ENCODE peak calls at places on chromosome 3, in nine cellular contexts. One of them, this sample, is unnamed.

GRCh38 chr3:30286007-30286669 is 320.3 kb upstream of the TGFBR2 start:
- DNase-seq in stimulated activated CD4-positive, alpha-beta T cell treated with anti-CD3 and anti-CD28 coated beads, Interleukin-4, amount 100 ng/mL, for 48 hours: no peak
- DNase-seq in dorsolateral prefrontal cortex: no peak
- DNase-seq in GM04504: peak
- DNase-seq in NCI-H1436: no peak
- DNase-seq in HFF-Myc: peak
- DNase-seq in psoas muscle: peak
- DNase-seq in stimulated activated naive CD8-positive, alpha-beta T cell treated with anti-CD3 and anti-CD28 coated beads, Interleukin-15, Interleukin-2, amounts not matched to agents 100 U/mL and 50 U/mL, for 24 hours: peak
- DNase-seq in activated CD8-positive, alpha-beta memory T cell treated with anti-CD3 and anti-CD28 coated beads for 24 hours: no peak
- DNase-seq in this sample: peak

GRCh38 chr3:29313074-29313473 is 32.2 kb downstream of the RBMS3 start:
- DNase-seq in stimulated activated CD4-positive, alpha-beta T cell treated with anti-CD3 and anti-CD28 coated beads, Interleukin-4, amount 100 ng/mL, for 48 hours: no peak
- DNase-seq in dorsolateral prefrontal cortex: no peak
- DNase-seq in GM04504: peak
- DNase-seq in NCI-H1436: no peak
- DNase-seq in HFF-Myc: no peak
- DNase-seq in psoas muscle: no peak
- DNase-seq in stimulated activated naive CD8-positive, alpha-beta T cell treated with anti-CD3 and anti-CD28 coated beads, Interleukin-15, Interleukin-2, amounts not matched to agents 100 U/mL and 50 U/mL, for 24 hours: no peak
- DNase-seq in activated CD8-positive, alpha-beta memory T cell treated with anti-CD3 and anti-CD28 coated beads for 24 hours: no peak
- DNase-seq in this sample: no peak

GRCh38 chr3:156749244-156749643 is 74.9 kb downstream of the TIPARP start:
- DNase-seq in stimulated activated CD4-positive, alpha-beta T cell treated with anti-CD3 and anti-CD28 coated beads, Interleukin-4, amount 100 ng/mL, for 48 hours: no peak
- DNase-seq in dorsolateral prefrontal cortex: no peak
- DNase-seq in GM04504: no peak
- DNase-seq in NCI-H1436: no peak
- DNase-seq in HFF-Myc: no peak
- DNase-seq in psoas muscle: no peak
- DNase-seq in stimulated activated naive CD8-positive, alpha-beta T cell treated with anti-CD3 and anti-CD28 coated beads, Interleukin-15, Interleukin-2, amounts not matched to agents 100 U/mL and 50 U/mL, for 24 hours: no peak
- DNase-seq in activated CD8-positive, alpha-beta memory T cell treated with anti-CD3 and anti-CD28 coated beads for 24 hours: no peak
- DNase-seq in this sample: no peak

GRCh38 chr3:23575697-23576096 is 230.1 kb upstream of the UBE2E1 start:
- DNase-seq in stimulated activated CD4-positive, alpha-beta T cell treated with anti-CD3 and anti-CD28 coated beads, Interleukin-4, amount 100 ng/mL, for 48 hours: no peak
- DNase-seq in dorsolateral prefrontal cortex: no peak
- DNase-seq in GM04504: no peak
- DNase-seq in NCI-H1436: no peak
- DNase-seq in HFF-Myc: no peak
- DNase-seq in psoas muscle: no peak
- DNase-seq in stimulated activated naive CD8-positive, alpha-beta T cell treated with anti-CD3 and anti-CD28 coated beads, Interleukin-15, Interleukin-2, amounts not matched to agents 100 U/mL and 50 U/mL, for 24 hours: no peak
- DNase-seq in activated CD8-positive, alpha-beta memory T cell treated with anti-CD3 and anti-CD28 coated beads for 24 hours: no peak
- DNase-seq in this sample: no peak

GRCh38 chr3:177426151-177426904 is 229.0 kb upstream of the TBL1XR1 start:
- DNase-seq in stimulated activated CD4-positive, alpha-beta T cell treated with anti-CD3 and anti-CD28 coated beads, Interleukin-4, amount 100 ng/mL, for 48 hours: no peak
- DNase-seq in dorsolateral prefrontal cortex: no peak
- DNase-seq in GM04504: peak
- DNase-seq in NCI-H1436: no peak
- DNase-seq in HFF-Myc: no peak
- DNase-seq in psoas muscle: no peak
- DNase-seq in stimulated activated naive CD8-positive, alpha-beta T cell treated with anti-CD3 and anti-CD28 coated beads, Interleukin-15, Interleukin-2, amounts not matched to agents 100 U/mL and 50 U/mL, for 24 hours: no peak
- DNase-seq in activated CD8-positive, alpha-beta memory T cell treated with anti-CD3 and anti-CD28 coated beads for 24 hours: no peak
- DNase-seq in this sample: no peak

GRCh38 chr3:170689218-170689874 is 103.5 kb upstream of the SLC7A14 start:
- DNase-seq in stimulated activated CD4-positive, alpha-beta T cell treated with anti-CD3 and anti-CD28 coated beads, Interleukin-4, amount 100 ng/mL, for 48 hours: no peak
- DNase-seq in dorsolateral prefrontal cortex: no peak
- DNase-seq in GM04504: peak
- DNase-seq in NCI-H1436: no peak
- DNase-seq in HFF-Myc: peak
- DNase-seq in psoas muscle: no peak
- DNase-seq in stimulated activated naive CD8-positive, alpha-beta T cell treated with anti-CD3 and anti-CD28 coated beads, Interleukin-15, Interleukin-2, amounts not matched to agents 100 U/mL and 50 U/mL, for 24 hours: no peak
- DNase-seq in activated CD8-positive, alpha-beta memory T cell treated with anti-CD3 and anti-CD28 coated beads for 24 hours: no peak
- DNase-seq in this sample: no peak

GRCh38 chr3:157436583-157437300 is at the start of gene PTX3:
- DNase-seq in stimulated activated CD4-positive, alpha-beta T cell treated with anti-CD3 and anti-CD28 coated beads, Interleukin-4, amount 100 ng/mL, for 48 hours: no peak
- DNase-seq in dorsolateral prefrontal cortex: no peak
- DNase-seq in GM04504: peak
- DNase-seq in NCI-H1436: no peak
- DNase-seq in HFF-Myc: no peak
- DNase-seq in psoas muscle: peak
- DNase-seq in stimulated activated naive CD8-positive, alpha-beta T cell treated with anti-CD3 and anti-CD28 coated beads, Interleukin-15, Interleukin-2, amounts not matched to agents 100 U/mL and 50 U/mL, for 24 hours: peak
- DNase-seq in activated CD8-positive, alpha-beta memory T cell treated with anti-CD3 and anti-CD28 coated beads for 24 hours: no peak
- DNase-seq in this sample: peak

GRCh38 chr3:194270627-194271458 is 80.3 kb downstream of the CPN2 start:
- DNase-seq in stimulated activated CD4-positive, alpha-beta T cell treated with anti-CD3 and anti-CD28 coated beads, Interleukin-4, amount 100 ng/mL, for 48 hours: no peak
- DNase-seq in dorsolateral prefrontal cortex: peak
- DNase-seq in GM04504: no peak
- DNase-seq in NCI-H1436: no peak
- DNase-seq in HFF-Myc: no peak
- DNase-seq in psoas muscle: peak
- DNase-seq in stimulated activated naive CD8-positive, alpha-beta T cell treated with anti-CD3 and anti-CD28 coated beads, Interleukin-15, Interleukin-2, amounts not matched to agents 100 U/mL and 50 U/mL, for 24 hours: no peak
- DNase-seq in activated CD8-positive, alpha-beta memory T cell treated with anti-CD3 and anti-CD28 coated beads for 24 hours: no peak
- DNase-seq in this sample: peak

GRCh38 chr3:100400424-100400781 is 486 bp downstream of the TOMM70 start:
- DNase-seq in stimulated activated CD4-positive, alpha-beta T cell treated with anti-CD3 and anti-CD28 coated beads, Interleukin-4, amount 100 ng/mL, for 48 hours: peak
- DNase-seq in dorsolateral prefrontal cortex: peak
- DNase-seq in GM04504: no peak
- DNase-seq in NCI-H1436: no peak
- DNase-seq in HFF-Myc: no peak
- DNase-seq in psoas muscle: no peak
- DNase-seq in stimulated activated naive CD8-positive, alpha-beta T cell treated with anti-CD3 and anti-CD28 coated beads, Interleukin-15, Interleukin-2, amounts not matched to agents 100 U/mL and 50 U/mL, for 24 hours: peak
- DNase-seq in activated CD8-positive, alpha-beta memory T cell treated with anti-CD3 and anti-CD28 coated beads for 24 hours: no peak
- DNase-seq in this sample: no peak

GRCh38 chr3:169146112-169146665 is 517.3 kb downstream of the MECOM start:
- DNase-seq in stimulated activated CD4-positive, alpha-beta T cell treated with anti-CD3 and anti-CD28 coated beads, Interleukin-4, amount 100 ng/mL, for 48 hours: no peak
- DNase-seq in dorsolateral prefrontal cortex: no peak
- DNase-seq in GM04504: no peak
- DNase-seq in NCI-H1436: no peak
- DNase-seq in HFF-Myc: no peak
- DNase-seq in psoas muscle: peak
- DNase-seq in stimulated activated naive CD8-positive, alpha-beta T cell treated with anti-CD3 and anti-CD28 coated beads, Interleukin-15, Interleukin-2, amounts not matched to agents 100 U/mL and 50 U/mL, for 24 hours: peak
- DNase-seq in activated CD8-positive, alpha-beta memory T cell treated with anti-CD3 and anti-CD28 coated beads for 24 hours: peak
- DNase-seq in this sample: peak

GRCh38 chr3:154427685-154428291 is 2.2 kb downstream of the GPR149 start:
- DNase-seq in stimulated activated CD4-positive, alpha-beta T cell treated with anti-CD3 and anti-CD28 coated beads, Interleukin-4, amount 100 ng/mL, for 48 hours: no peak
- DNase-seq in dorsolateral prefrontal cortex: no peak
- DNase-seq in GM04504: no peak
- DNase-seq in NCI-H1436: peak
- DNase-seq in HFF-Myc: no peak
- DNase-seq in psoas muscle: no peak
- DNase-seq in stimulated activated naive CD8-positive, alpha-beta T cell treated with anti-CD3 and anti-CD28 coated beads, Interleukin-15, Interleukin-2, amounts not matched to agents 100 U/mL and 50 U/mL, for 24 hours: no peak
- DNase-seq in activated CD8-positive, alpha-beta memory T cell treated with anti-CD3 and anti-CD28 coated beads for 24 hours: no peak
- DNase-seq in this sample: no peak

This sample was measured in right atrium auricular region.